ENCODE peak calls at places on chromosomes 2 and 18, in eight cellular contexts. One of them, this sample, is unnamed.

GRCh38 chr2:2613279-2614199 is 282.5 kb upstream of the MYT1L start:
- DNase-seq in nucleus accumbens: peak; percentile 95
- DNase-seq in T-helper 22 cell: peak; percentile 60
- DNase-seq in CD4-positive, CD25-positive, alpha-beta regulatory T cell: peak; percentile 81
- DNase-seq in RCC 7860: peak; percentile 52
- DNase-seq in NCI-H446: no peak
- DNase-seq in HTR-8/SVneo: peak; percentile 90
- DNase-seq in SHP77: peak; percentile 99
- DNase-seq in this sample: peak; percentile 7

GRCh38 chr2:99336780-99337163 is 417 bp upstream of the EIF5B start:
- DNase-seq in NCI-H446: no peak
- DNase-seq in SHP77: no peak
- DNase-seq in HTR-8/SVneo: no peak
- DNase-seq in T-helper 22 cell: no peak
- DNase-seq in nucleus accumbens: no peak
- DNase-seq in CD4-positive, CD25-positive, alpha-beta regulatory T cell: no peak
- DNase-seq in RCC 7860: no peak
- DNase-seq in this sample: no peak

GRCh38 chr2:223999862-224000261 is 39.2 kb downstream of the SERPINE2 start:
- DNase-seq in CD4-positive, CD25-positive, alpha-beta regulatory T cell: no peak
- DNase-seq in T-helper 22 cell: no peak
- DNase-seq in HTR-8/SVneo: no peak
- DNase-seq in RCC 7860: no peak
- DNase-seq in SHP77: no peak
- DNase-seq in nucleus accumbens: no peak
- DNase-seq in NCI-H446: no peak
- DNase-seq in this sample: no peak

GRCh38 chr2:27915874-27916273 is 25.3 kb downstream of the BABAM2 start:
- DNase-seq in NCI-H446: no peak
- DNase-seq in T-helper 22 cell: no peak
- DNase-seq in RCC 7860: no peak
- DNase-seq in SHP77: no peak
- DNase-seq in HTR-8/SVneo: no peak
- DNase-seq in CD4-positive, CD25-positive, alpha-beta regulatory T cell: no peak
- DNase-seq in nucleus accumbens: no peak
- DNase-seq in this sample: no peak

GRCh38 chr2:136319227-136319626 is 201.3 kb upstream of the CXCR4 start:
- DNase-seq in CD4-positive, CD25-positive, alpha-beta regulatory T cell: no peak
- DNase-seq in T-helper 22 cell: no peak
- DNase-seq in RCC 7860: no peak
- DNase-seq in NCI-H446: no peak
- DNase-seq in nucleus accumbens: no peak
- DNase-seq in SHP77: no peak
- DNase-seq in HTR-8/SVneo: no peak
- DNase-seq in this sample: no peak

GRCh38 chr2:167127135-167127534 is 238.9 kb downstream of the XIRP2 start:
- DNase-seq in CD4-positive, CD25-positive, alpha-beta regulatory T cell: no peak
- DNase-seq in HTR-8/SVneo: no peak
- DNase-seq in NCI-H446: no peak
- DNase-seq in SHP77: peak; percentile 1
- DNase-seq in nucleus accumbens: no peak
- DNase-seq in RCC 7860: peak; percentile 8
- DNase-seq in T-helper 22 cell: no peak
- DNase-seq in this sample: no peak

GRCh38 chr2:201761101-201761500 is 19.6 kb downstream of the ALS2 start:
- DNase-seq in NCI-H446: no peak
- DNase-seq in RCC 7860: no peak
- DNase-seq in nucleus accumbens: no peak
- DNase-seq in T-helper 22 cell: no peak
- DNase-seq in SHP77: no peak
- DNase-seq in CD4-positive, CD25-positive, alpha-beta regulatory T cell: no peak
- DNase-seq in HTR-8/SVneo: no peak
- DNase-seq in this sample: no peak

GRCh38 chr2:24970483-24971299 is 1.1 kb downstream of the DNAJC27 start:
- DNase-seq in SHP77: no peak
- DNase-seq in nucleus accumbens: no peak
- DNase-seq in T-helper 22 cell: no peak
- DNase-seq in HTR-8/SVneo: no peak
- DNase-seq in NCI-H446: no peak
- DNase-seq in RCC 7860: no peak
- DNase-seq in CD4-positive, CD25-positive, alpha-beta regulatory T cell: peak; percentile 5
- DNase-seq in this sample: no peak

GRCh38 chr2:208489687-208490086 is 83.1 kb downstream of the PTH2R start:
- DNase-seq in T-helper 22 cell: no peak
- DNase-seq in nucleus accumbens: no peak
- DNase-seq in SHP77: peak; percentile 88
- DNase-seq in NCI-H446: no peak
- DNase-seq in HTR-8/SVneo: no peak
- DNase-seq in CD4-positive, CD25-positive, alpha-beta regulatory T cell: no peak
- DNase-seq in RCC 7860: no peak
- DNase-seq in this sample: no peak

GRCh38 chr2:238016526-238016925 is 44.3 kb upstream of the SCLY start:
- DNase-seq in HTR-8/SVneo: no peak
- DNase-seq in nucleus accumbens: no peak
- DNase-seq in RCC 7860: no peak
- DNase-seq in T-helper 22 cell: no peak
- DNase-seq in SHP77: no peak
- DNase-seq in NCI-H446: no peak
- DNase-seq in CD4-positive, CD25-positive, alpha-beta regulatory T cell: no peak
- DNase-seq in this sample: no peak

GRCh38 chr18:58263055-58263732 is 219.2 kb downstream of the NEDD4L start:
- DNase-seq in SHP77: no peak
- DNase-seq in HTR-8/SVneo: peak; percentile 58
- DNase-seq in nucleus accumbens: no peak
- DNase-seq in NCI-H446: no peak
- DNase-seq in CD4-positive, CD25-positive, alpha-beta regulatory T cell: no peak
- DNase-seq in T-helper 22 cell: no peak
- DNase-seq in RCC 7860: peak; percentile 56
- DNase-seq in this sample: peak; percentile 17

GRCh38 chr2:233458826-233459225 is 104.5 kb downstream of the DGKD start:
- DNase-seq in SHP77: no peak
- DNase-seq in nucleus accumbens: no peak
- DNase-seq in HTR-8/SVneo: no peak
- DNase-seq in T-helper 22 cell: no peak
- DNase-seq in CD4-positive, CD25-positive, alpha-beta regulatory T cell: no peak
- DNase-seq in RCC 7860: no peak
- DNase-seq in NCI-H446: no peak
- DNase-seq in this sample: no peak

GRCh38 chr2:185475868-185476267 is 262.7 kb upstream of the FSIP2 start:
- DNase-seq in RCC 7860: no peak
- DNase-seq in T-helper 22 cell: no peak
- DNase-seq in HTR-8/SVneo: no peak
- DNase-seq in SHP77: no peak
- DNase-seq in NCI-H446: peak; percentile 65
- DNase-seq in nucleus accumbens: no peak
- DNase-seq in CD4-positive, CD25-positive, alpha-beta regulatory T cell: no peak
- DNase-seq in this sample: no peak

GRCh38 chr2:192029089-192029488 is 165.6 kb downstream of the TMEFF2 start:
- DNase-seq in T-helper 22 cell: no peak
- DNase-seq in RCC 7860: no peak
- DNase-seq in CD4-positive, CD25-positive, alpha-beta regulatory T cell: no peak
- DNase-seq in HTR-8/SVneo: no peak
- DNase-seq in NCI-H446: no peak
- DNase-seq in nucleus accumbens: no peak
- DNase-seq in SHP77: no peak
- DNase-seq in this sample: no peak

GRCh38 chr2:217555075-217555876 is 447.5 kb downstream of the TNS1 start:
- DNase-seq in SHP77: no peak
- DNase-seq in HTR-8/SVneo: peak; percentile 24
- DNase-seq in RCC 7860: no peak
- DNase-seq in nucleus accumbens: no peak
- DNase-seq in T-helper 22 cell: no peak
- DNase-seq in NCI-H446: no peak
- DNase-seq in CD4-positive, CD25-positive, alpha-beta regulatory T cell: no peak
- DNase-seq in this sample: no peak

GRCh38 chr18:6255121-6255742 is 159.5 kb downstream of the L3MBTL4 start:
- DNase-seq in HTR-8/SVneo: no peak
- DNase-seq in RCC 7860: no peak
- DNase-seq in NCI-H446: no peak
- DNase-seq in T-helper 22 cell: no peak
- DNase-seq in nucleus accumbens: no peak
- DNase-seq in SHP77: no peak
- DNase-seq in CD4-positive, CD25-positive, alpha-beta regulatory T cell: no peak
- DNase-seq in this sample: no peak

This sample was measured in Panc1.